ENCODE peak calls at places on chromosome 1, in ten cellular contexts. One of them, this sample, is unnamed.
A peak's percentile ranks its signal among the peaks of the same experiment; 100 is the strongest.

GRCh38 chr1:172380441-172381244 is 39.8 kb upstream of the C1orf105 start:
- DNase-seq in kidney epithelial cell: no peak
- DNase-seq in right cardiac atrium: no peak
- DNase-seq in iPS DF 6.9: no peak
- DNase-seq in right atrium auricular region: no peak
- DNase-seq in fibroblast of lung: peak; percentile 41
- DNase-seq in iris pigment epithelial cell: no peak
- DNase-seq in brain microvascular endothelial cell: no peak
- DNase-seq in NCI-H345: no peak
- DNase-seq in HL-60: no peak
- DNase-seq in this sample: peak; percentile 1

GRCh38 chr1:174875306-174875705 is 124.4 kb upstream of the CACYBP start:
- DNase-seq in kidney epithelial cell: no peak
- DNase-seq in right cardiac atrium: no peak
- DNase-seq in iPS DF 6.9: no peak
- DNase-seq in right atrium auricular region: no peak
- DNase-seq in fibroblast of lung: no peak
- DNase-seq in iris pigment epithelial cell: no peak
- DNase-seq in brain microvascular endothelial cell: no peak
- DNase-seq in NCI-H345: peak; percentile 94
- DNase-seq in HL-60: no peak
- DNase-seq in this sample: peak; percentile 98

GRCh38 chr1:17671741-17672140 is 83.4 kb upstream of the ACTL8 start:
- DNase-seq in kidney epithelial cell: peak; percentile 18
- DNase-seq in right cardiac atrium: no peak
- DNase-seq in iPS DF 6.9: no peak
- DNase-seq in right atrium auricular region: no peak
- DNase-seq in fibroblast of lung: no peak
- DNase-seq in iris pigment epithelial cell: no peak
- DNase-seq in brain microvascular endothelial cell: no peak
- DNase-seq in NCI-H345: peak; percentile 40
- DNase-seq in HL-60: no peak
- DNase-seq in this sample: no peak

GRCh38 chr1:163535807-163536206 is 214.1 kb downstream of the NUF2 start:
- DNase-seq in kidney epithelial cell: no peak
- DNase-seq in right cardiac atrium: no peak
- DNase-seq in iPS DF 6.9: no peak
- DNase-seq in right atrium auricular region: no peak
- DNase-seq in fibroblast of lung: peak; percentile 19
- DNase-seq in iris pigment epithelial cell: peak; percentile 58
- DNase-seq in brain microvascular endothelial cell: peak; percentile 5
- DNase-seq in NCI-H345: no peak
- DNase-seq in HL-60: no peak
- DNase-seq in this sample: peak; percentile 25

GRCh38 chr1:15188678-15189077 is 35.1 kb downstream of the TMEM51 start:
- DNase-seq in kidney epithelial cell: no peak
- DNase-seq in right cardiac atrium: no peak
- DNase-seq in iPS DF 6.9: no peak
- DNase-seq in right atrium auricular region: no peak
- DNase-seq in fibroblast of lung: no peak
- DNase-seq in iris pigment epithelial cell: no peak
- DNase-seq in brain microvascular endothelial cell: no peak
- DNase-seq in NCI-H345: no peak
- DNase-seq in HL-60: no peak
- DNase-seq in this sample: no peak

GRCh38 chr1:163410073-163410522 is 88.3 kb downstream of the NUF2 start:
- DNase-seq in kidney epithelial cell: peak; percentile 35
- DNase-seq in right cardiac atrium: no peak
- DNase-seq in iPS DF 6.9: peak; percentile 83
- DNase-seq in right atrium auricular region: no peak
- DNase-seq in fibroblast of lung: peak; percentile 39
- DNase-seq in iris pigment epithelial cell: peak; percentile 47
- DNase-seq in brain microvascular endothelial cell: peak; percentile 56
- DNase-seq in NCI-H345: peak; percentile 83
- DNase-seq in HL-60: peak; percentile 1
- DNase-seq in this sample: peak; percentile 83

GRCh38 chr1:17027403-17027802 is 15.7 kb upstream of the ATP13A2 start:
- DNase-seq in kidney epithelial cell: no peak
- DNase-seq in right cardiac atrium: no peak
- DNase-seq in iPS DF 6.9: no peak
- DNase-seq in right atrium auricular region: no peak
- DNase-seq in fibroblast of lung: no peak
- DNase-seq in iris pigment epithelial cell: no peak
- DNase-seq in brain microvascular endothelial cell: no peak
- DNase-seq in NCI-H345: no peak
- DNase-seq in HL-60: no peak
- DNase-seq in this sample: no peak

GRCh38 chr1:183444243-183444642 is 26.1 kb upstream of the NMNAT2 start:
- DNase-seq in kidney epithelial cell: no peak
- DNase-seq in right cardiac atrium: no peak
- DNase-seq in iPS DF 6.9: no peak
- DNase-seq in right atrium auricular region: no peak
- DNase-seq in fibroblast of lung: peak; percentile 52
- DNase-seq in iris pigment epithelial cell: peak; percentile 54
- DNase-seq in brain microvascular endothelial cell: peak; percentile 25
- DNase-seq in NCI-H345: no peak
- DNase-seq in HL-60: no peak
- DNase-seq in this sample: no peak

GRCh38 chr1:93338426-93338825 is 7.3 kb upstream of the DR1 start:
- DNase-seq in kidney epithelial cell: peak; percentile 54
- DNase-seq in right cardiac atrium: no peak
- DNase-seq in iPS DF 6.9: no peak
- DNase-seq in right atrium auricular region: no peak
- DNase-seq in fibroblast of lung: peak; percentile 97
- DNase-seq in iris pigment epithelial cell: peak; percentile 90
- DNase-seq in brain microvascular endothelial cell: peak; percentile 80
- DNase-seq in NCI-H345: no peak
- DNase-seq in HL-60: no peak
- DNase-seq in this sample: no peak

GRCh38 chr1:201145816-201146215 is 8.5 kb downstream of the TMEM9 start:
- DNase-seq in kidney epithelial cell: no peak
- DNase-seq in right cardiac atrium: no peak
- DNase-seq in iPS DF 6.9: no peak
- DNase-seq in right atrium auricular region: no peak
- DNase-seq in fibroblast of lung: no peak
- DNase-seq in iris pigment epithelial cell: no peak
- DNase-seq in brain microvascular endothelial cell: no peak
- DNase-seq in NCI-H345: no peak
- DNase-seq in HL-60: no peak
- DNase-seq in this sample: no peak

GRCh38 chr1:44786138-44786840 is 1.7 kb downstream of the BEST4 start:
- DNase-seq in kidney epithelial cell: no peak
- DNase-seq in right cardiac atrium: peak; percentile 89
- DNase-seq in iPS DF 6.9: no peak
- DNase-seq in right atrium auricular region: no peak
- DNase-seq in fibroblast of lung: peak; percentile 68
- DNase-seq in iris pigment epithelial cell: peak; percentile 60
- DNase-seq in brain microvascular endothelial cell: peak; percentile 66
- DNase-seq in NCI-H345: no peak
- DNase-seq in HL-60: peak; percentile 81
- DNase-seq in this sample: no peak

GRCh38 chr1:153000294-153000693 is 1.3 kb upstream of the SPRR3 start:
- DNase-seq in kidney epithelial cell: no peak
- DNase-seq in right cardiac atrium: no peak
- DNase-seq in iPS DF 6.9: no peak
- DNase-seq in right atrium auricular region: no peak
- DNase-seq in fibroblast of lung: no peak
- DNase-seq in iris pigment epithelial cell: no peak
- DNase-seq in brain microvascular endothelial cell: no peak
- DNase-seq in NCI-H345: no peak
- DNase-seq in HL-60: no peak
- DNase-seq in this sample: no peak

GRCh38 chr1:56025942-56026341 is 553.4 kb downstream of the PLPP3 start:
- DNase-seq in kidney epithelial cell: peak; percentile 19
- DNase-seq in right cardiac atrium: no peak
- DNase-seq in iPS DF 6.9: no peak
- DNase-seq in right atrium auricular region: no peak
- DNase-seq in fibroblast of lung: peak; percentile 23
- DNase-seq in iris pigment epithelial cell: peak; percentile 8
- DNase-seq in brain microvascular endothelial cell: no peak
- DNase-seq in NCI-H345: peak; percentile 22
- DNase-seq in HL-60: no peak
- DNase-seq in this sample: no peak

GRCh38 chr1:94017155-94017829 is 103.7 kb downstream of the ABCA4 start:
- DNase-seq in kidney epithelial cell: no peak
- DNase-seq in right cardiac atrium: no peak
- DNase-seq in iPS DF 6.9: no peak
- DNase-seq in right atrium auricular region: no peak
- DNase-seq in fibroblast of lung: no peak
- DNase-seq in iris pigment epithelial cell: no peak
- DNase-seq in brain microvascular endothelial cell: no peak
- DNase-seq in NCI-H345: no peak
- DNase-seq in HL-60: no peak
- DNase-seq in this sample: no peak

GRCh38 chr1:111789077-111789476 is 33.4 kb downstream of the DDX20 start:
- DNase-seq in kidney epithelial cell: no peak
- DNase-seq in right cardiac atrium: no peak
- DNase-seq in iPS DF 6.9: no peak
- DNase-seq in right atrium auricular region: no peak
- DNase-seq in fibroblast of lung: no peak
- DNase-seq in iris pigment epithelial cell: no peak
- DNase-seq in brain microvascular endothelial cell: no peak
- DNase-seq in NCI-H345: no peak
- DNase-seq in HL-60: peak; percentile 13
- DNase-seq in this sample: no peak

GRCh38 chr1:176897350-176898236 is 266.9 kb downstream of the ASTN1 start:
- DNase-seq in kidney epithelial cell: no peak
- DNase-seq in right cardiac atrium: peak; percentile 79
- DNase-seq in iPS DF 6.9: peak; percentile 47
- DNase-seq in right atrium auricular region: no peak
- DNase-seq in fibroblast of lung: peak; percentile 44
- DNase-seq in iris pigment epithelial cell: peak; percentile 46
- DNase-seq in brain microvascular endothelial cell: peak; percentile 43
- DNase-seq in NCI-H345: peak; percentile 75
- DNase-seq in HL-60: peak; percentile 20
- DNase-seq in this sample: peak; percentile 38

GRCh38 chr1:174788981-174789380 is 210.8 kb upstream of the CACYBP start:
- DNase-seq in kidney epithelial cell: peak; percentile 43
- DNase-seq in right cardiac atrium: no peak
- DNase-seq in iPS DF 6.9: no peak
- DNase-seq in right atrium auricular region: no peak
- DNase-seq in fibroblast of lung: peak; percentile 96
- DNase-seq in iris pigment epithelial cell: peak; percentile 84
- DNase-seq in brain microvascular endothelial cell: peak; percentile 46
- DNase-seq in NCI-H345: no peak
- DNase-seq in HL-60: no peak
- DNase-seq in this sample: no peak

GRCh38 chr1:100860397-100860991 is 34.1 kb downstream of the EXTL2 start:
- DNase-seq in kidney epithelial cell: no peak
- DNase-seq in right cardiac atrium: no peak
- DNase-seq in iPS DF 6.9: no peak
- DNase-seq in right atrium auricular region: no peak
- DNase-seq in fibroblast of lung: peak; percentile 90
- DNase-seq in iris pigment epithelial cell: peak; percentile 92
- DNase-seq in brain microvascular endothelial cell: peak; percentile 80
- DNase-seq in NCI-H345: no peak
- DNase-seq in HL-60: no peak
- DNase-seq in this sample: no peak

This sample was measured in NCI-H146.